ENCODE peak calls at places on chromosomes 12 and 14, in five cellular contexts. J is LoVo, X is skeletal muscle cell, O is ovary, C is BE2C. B is an unnamed sample.

GRCh38 chr12:41188841-41189394 is 798 bp downstream of the PDZRN4 start:
- DNase-seq in O (no peak), X (no peak), C (no peak), J (no peak), B (no peak)

GRCh38 chr12:98503343-98503592 is 12.1 kb upstream of the TMPO start:
- DNase-seq in C (peak; percentile 87), J (peak; percentile 88), O (peak; percentile 88), X (peak; percentile 79), B (peak; percentile 88)

GRCh38 chr14:37592288-37593274 is 2.5 kb downstream of the FOXA1 start:
- DNase-seq in C (no peak), X (no peak), J (no peak), O (no peak), B (no peak)

GRCh38 chr12:4272014-4272975 is 1.3 kb upstream of the CCND2 start:
- DNase-seq in J (peak; percentile 78), O (peak; percentile 63), X (peak; percentile 67), C (no peak), B (no peak)

GRCh38 chr14:43981135-43981787 is 525.8 kb downstream of the FSCB start:
- DNase-seq in C (no peak), J (no peak), O (no peak), X (no peak), B (no peak)

GRCh38 chr14:88266474-88266873 is 56.6 kb downstream of the KCNK10 start:
- DNase-seq in J (no peak), X (no peak), C (no peak), O (no peak), B (no peak)

GRCh38 chr12:113591480-113591971 is 119.9 kb upstream of the LHX5 start:
- DNase-seq in J (peak; percentile 33), C (peak; percentile 46), X (no peak), O (no peak), B (no peak)

GRCh38 chr14:80491562-80492139 is 280.3 kb upstream of the DIO2 start:
- DNase-seq in X (no peak), C (no peak), O (no peak), J (no peak), B (no peak)

GRCh38 chr12:76909290-76909689 is 30.5 kb upstream of the CSRP2 start:
- DNase-seq in O (no peak), C (no peak), X (no peak), J (no peak), B (no peak)

GRCh38 chr14:72631401-72631800 is 262.5 kb downstream of the DPF3 start:
- DNase-seq in X (no peak), J (no peak), C (no peak), O (no peak), B (no peak)

GRCh38 chr14:67607646-67608045 is 7.6 kb upstream of the PIGH start:
- DNase-seq in C (no peak), O (no peak), X (no peak), J (no peak), B (no peak)

GRCh38 chr14:61466249-61466904 is 145.0 kb downstream of the PRKCH start:
- DNase-seq in J (no peak), X (peak; percentile 99), C (no peak), O (peak; percentile 84), B (peak; percentile 85)